ENCODE peak calls at places on chromosomes 4 and X, in eight cellular contexts. T, Z, L, E, A, O, W and C are unnamed samples. For H3K4me1, the result is how much of the 10 kb centered on the place peaks cover.

GRCh38 chrX:47240619-47241018 is 7.8 kb downstream of the USP11 start:
- DNase-seq in T (no peak), Z (no peak), L (no peak), E (no peak), A (no peak), O (no peak), W (no peak), C (no peak)

GRCh38 chrX:23945206-23945605 is 37.4 kb downstream of the CXorf58 start:
- DNase-seq in T (no peak), Z (no peak), L (no peak), E (no peak), A (no peak), O (no peak), W (no peak), C (no peak)

GRCh38 chrX:34470507-34470906 is 186.6 kb downstream of the TMEM47 start:
- DNase-seq in T (no peak), Z (no peak), L (no peak), E (no peak), A (no peak), O (no peak), W (no peak), C (no peak)

GRCh38 chr4:182766851-182767250 is 150.3 kb downstream of the DCTD start:
- DNase-seq in T (no peak), Z (no peak), L (no peak), E (no peak), A (no peak), O (no peak), W (no peak), C (no peak)

GRCh38 chrX:97332963-97333362 is 449.3 kb downstream of the RPA4 start:
- DNase-seq in T (no peak), Z (no peak), L (no peak), E (no peak), A (no peak), O (peak), W (no peak), C (no peak)

GRCh38 chr4:7721984-7722551 is 217.6 kb downstream of the AFAP1 start:
- DNase-seq in T (no peak), Z (no peak), L (no peak), E (no peak), A (no peak), O (no peak), W (no peak), C (no peak)

GRCh38 chrX:110146521-110146920 is 143.6 kb downstream of the TMEM164 start:
- DNase-seq in T (peak), Z (peak), L (no peak), E (no peak), A (peak), O (peak), W (peak), C (peak)

GRCh38 chrX:129843209-129843458 is 552 bp downstream of the ZDHHC9 start:
- DNase-seq in T (peak), Z (no peak), L (no peak), E (no peak), A (no peak), O (no peak), W (no peak), C (no peak)

GRCh38 chr4:22500831-22501714 is 14.8 kb downstream of the ADGRA3 start:
- DNase-seq in T (peak), Z (peak), L (no peak), E (peak), A (no peak), O (no peak), W (no peak), C (no peak)

GRCh38 chrX:20350598-20350997 is 83.9 kb upstream of the RPS6KA3 start:
- DNase-seq in T (no peak), Z (no peak), L (no peak), E (no peak), A (no peak), O (no peak), W (no peak), C (no peak)

GRCh38 chrX:19593684-19594083 is 78.4 kb upstream of the MAP3K15 start:
- DNase-seq in T (peak), Z (peak), L (no peak), E (no peak), A (no peak), O (peak), W (no peak), C (no peak)

GRCh38 chrX:24229967-24230366 is 80.4 kb downstream of the ZFX start:
- DNase-seq in T (no peak), Z (no peak), L (no peak), E (no peak), A (peak), O (no peak), W (no peak), C (no peak)

GRCh38 chr4:92339671-92340070 is 35.9 kb downstream of the GRID2 start:
- DNase-seq in T (no peak), Z (no peak), L (no peak), E (no peak), A (no peak), O (no peak), W (no peak), C (no peak)

GRCh38 chrX:132623307-132623706 is 134.5 kb upstream of the MBNL3 start:
- DNase-seq in T (no peak), Z (no peak), L (no peak), E (no peak), A (no peak), O (no peak), W (no peak), C (no peak)

GRCh38 chr4:188986271-188986689 is 847.0 kb downstream of the TRIML1 start:
- DNase-seq in T (no peak), Z (no peak), L (no peak), E (no peak), A (no peak), O (no peak), W (no peak), C (no peak)

GRCh38 chrX:15107367-15107988 is 162.4 kb downstream of the ASB9 start:
- DNase-seq in T (no peak), Z (no peak), L (no peak), E (no peak), A (no peak), O (no peak), W (no peak), C (no peak)

GRCh38 chr4:21451032-21451431 is 497.5 kb downstream of the KCNIP4 start:
- DNase-seq in T (no peak), Z (no peak), L (no peak), E (no peak), A (no peak), O (no peak), W (no peak), C (no peak)

GRCh38 chrX:136146614-136147319 is 566 bp upstream of the FHL1 start:
- DNase-seq in T (peak), Z (no peak), L (no peak), E (no peak), A (peak), O (peak), W (no peak), C (no peak)

GRCh38 chr4:7427326-7428260 is 7.1 kb downstream of the PSAPL1 start:
- DNase-seq in T (no peak), Z (no peak), L (peak), E (no peak), A (peak), O (no peak), W (peak), C (no peak)

GRCh38 chrX:154717824-154718223 is 33.1 kb downstream of the GAB3 start:
- DNase-seq in T (no peak), Z (no peak), L (no peak), E (no peak), A (no peak), O (no peak), W (no peak), C (no peak)

GRCh38 chr4:143097751-143098150 is 87.0 kb upstream of the USP38 start:
- DNase-seq in T (no peak), Z (no peak), L (no peak), E (no peak), A (no peak), O (no peak), W (no peak), C (peak)

GRCh38 chr4:10157478-10158354 is 41.1 kb upstream of the WDR1 start:
- DNase-seq in T (peak), Z (peak), L (peak), E (peak), A (peak), O (peak), W (peak), C (peak)

GRCh38 chrX:40947276-40947675 is 138.0 kb upstream of the USP9X start:
- DNase-seq in T (peak), Z (no peak), L (no peak), E (no peak), A (no peak), O (no peak), W (no peak), C (no peak)

GRCh38 chr4:57095956-57096355 is 14.2 kb downstream of the IGFBP7 start:
- DNase-seq in T (no peak), Z (no peak), L (no peak), E (no peak), A (no peak), O (no peak), W (no peak), C (no peak)

GRCh38 chr4:97978791-97979488 is 164.3 kb downstream of the STPG2 start:
- DNase-seq in T (no peak), Z (no peak), L (no peak), E (no peak), A (no peak), O (no peak), W (no peak), C (no peak)

GRCh38 chrX:115591856-115592842 is 31.2 kb downstream of the PLS3 start:
- DNase-seq in T (no peak), Z (no peak), L (no peak), E (no peak), A (no peak), O (no peak), W (no peak), C (no peak)

GRCh38 chrX:55161581-55161980 is 58.6 kb upstream of the PAGE5 start:
- DNase-seq in T (no peak), Z (peak), L (no peak), E (no peak), A (no peak), O (no peak), W (no peak), C (no peak)

GRCh38 chrX:11254417-11255109 is 38.6 kb upstream of the AMELX start:
- DNase-seq in T (peak), Z (no peak), L (no peak), E (no peak), A (no peak), O (peak), W (peak), C (no peak)

GRCh38 chr4:114383721-114384120 is 214.9 kb upstream of the UGT8 start:
- DNase-seq in T (no peak), Z (no peak), L (no peak), E (no peak), A (no peak), O (no peak), W (no peak), C (no peak)

GRCh38 chr4:60133414-60133813 is 1066.7 kb upstream of the ADGRL3 start:
- DNase-seq in T (no peak), Z (no peak), L (no peak), E (no peak), A (no peak), O (no peak), W (no peak), C (no peak)

GRCh38 chrX:100353326-100353725 is 56.7 kb downstream of the PCDH19 start:
- DNase-seq in T (no peak), Z (no peak), L (no peak), E (no peak), A (no peak), O (no peak), W (no peak), C (no peak)

GRCh38 chrX:154434394-154435168 is 2.4 kb upstream of the GDI1 start:
- DNase-seq in T (no peak), Z (no peak), L (no peak), E (no peak), A (no peak), O (no peak), W (no peak), C (no peak)

GRCh38 chrX:21770631-21771321 is 12.9 kb upstream of the SMPX start:
- DNase-seq in T (peak), Z (peak), L (no peak), E (no peak), A (no peak), O (no peak), W (peak), C (no peak)

GRCh38 chr4:178941975-178942374 is 1499.7 kb upstream of the AGA start:
- DNase-seq in T (no peak), Z (no peak), L (no peak), E (no peak), A (no peak), O (no peak), W (no peak), C (no peak)

GRCh38 chr4:87949961-87950360 is 25.6 kb upstream of the SPP1 start:
- DNase-seq in T (no peak), Z (peak), L (no peak), E (no peak), A (no peak), O (no peak), W (no peak), C (no peak)

GRCh38 chr4:87953776-87954175 is 21.7 kb upstream of the SPP1 start:
- DNase-seq in T (no peak), Z (no peak), L (no peak), E (no peak), A (no peak), O (no peak), W (no peak), C (no peak)

GRCh38 chr4:87946766-87947165 is 28.7 kb upstream of the SPP1 start:
- DNase-seq in T (no peak), Z (no peak), L (no peak), E (no peak), A (no peak), O (no peak), W (no peak), C (no peak)

GRCh38 chr4:87947381-87948160 is 27.9 kb upstream of the SPP1 start:
- DNase-seq in T (no peak), Z (no peak), L (no peak), E (no peak), A (no peak), O (no peak), W (no peak), C (no peak)

DNA sequence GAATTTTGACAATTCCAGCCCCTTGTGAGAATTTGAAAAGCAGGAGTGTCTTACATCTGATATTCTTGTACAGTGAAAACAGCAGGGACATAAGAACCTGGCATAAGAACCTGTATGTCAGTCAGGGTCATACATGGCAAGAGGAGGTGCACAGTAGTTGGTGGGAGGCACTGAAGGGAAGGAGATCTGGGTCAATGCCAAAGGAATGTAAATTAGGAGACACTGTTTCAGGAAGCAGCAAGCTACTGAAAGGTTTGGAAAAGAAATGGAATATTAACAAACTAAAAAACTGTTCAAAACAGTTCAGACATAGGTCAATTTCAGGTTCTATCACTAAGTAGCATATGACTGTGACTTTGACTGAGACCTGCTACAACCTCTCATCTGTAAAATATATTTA is 25.0 kb upstream of the SPP1 start:
- DNase-seq in T (no peak), Z (no peak), L (no peak), E (no peak), A (no peak), O (no peak), W (no peak), C (no peak)
- H3K4me1 ChIP-seq in T (under half), Z (under half), L (under half), E (under half), A (under half), O (under half), W (under half), C (under half)

GRCh38 chr4:83582289-83582756 is 46.4 kb downstream of the GPAT3 start:
- DNase-seq in T (peak), Z (no peak), L (no peak), E (no peak), A (peak), O (no peak), W (peak), C (peak)

GRCh38 chr4:83585982-83586508 is 50.1 kb downstream of the GPAT3 start:
- DNase-seq in T (no peak), Z (no peak), L (no peak), E (no peak), A (no peak), O (no peak), W (no peak), C (no peak)

GRCh38 chr4:83581411-83582288 is 45.7 kb downstream of the GPAT3 start:
- DNase-seq in T (peak), Z (no peak), L (no peak), E (peak), A (no peak), O (no peak), W (no peak), C (no peak)
- H3K27ac ChIP-seq in T (peak), Z (no peak), L (peak), E (no peak), A (peak), O (no peak), W (no peak), C (no peak)

GRCh38 chrX:133706890-133707289 is 278.5 kb downstream of the GPC3 start:
- DNase-seq in T (no peak), Z (no peak), L (no peak), E (no peak), A (no peak), O (no peak), W (no peak), C (no peak)
- H3K4me1 ChIP-seq in T (under half), Z (under half), L (under half), E (under half), A (under half), O (under half), W (under half), C (under half)

GRCh38 chr4:828641-829271 is 2.8 kb upstream of the CPLX1 start:
- DNase-seq in T (no peak), Z (peak), L (no peak), E (no peak), A (peak), O (no peak), W (peak), C (no peak)
- H3K27ac ChIP-seq in T (no peak), Z (no peak), L (peak), E (no peak), A (no peak), O (no peak), W (no peak), C (no peak)

GRCh38 chr4:105558277-105558676 is 5.9 kb downstream of the ARHGEF38 start:
- DNase-seq in T (no peak), Z (no peak), L (no peak), E (no peak), A (no peak), O (no peak), W (no peak), C (no peak)
- H3K4me1 ChIP-seq in T (under half), Z (under half), L (under half), E (under half), A (under half), O (under half), W (under half), C (under half)

GRCh38 chr4:72375050-72375736 is 193.8 kb downstream of the ADAMTS3 start:
- DNase-seq in T (no peak), Z (peak), L (no peak), E (no peak), A (no peak), O (no peak), W (no peak), C (no peak)

GRCh38 chr4:72376901-72377300 is 192.1 kb downstream of the ADAMTS3 start:
- DNase-seq in T (no peak), Z (no peak), L (no peak), E (no peak), A (no peak), O (no peak), W (no peak), C (no peak)

GRCh38 chr4:72377491-72378194 is 191.4 kb downstream of the ADAMTS3 start:
- DNase-seq in T (no peak), Z (no peak), L (no peak), E (no peak), A (no peak), O (no peak), W (no peak), C (no peak)

GRCh38 chr4:72378901-72379300 is 190.1 kb downstream of the ADAMTS3 start:
- DNase-seq in T (no peak), Z (no peak), L (no peak), E (no peak), A (no peak), O (no peak), W (no peak), C (no peak)

DNA sequence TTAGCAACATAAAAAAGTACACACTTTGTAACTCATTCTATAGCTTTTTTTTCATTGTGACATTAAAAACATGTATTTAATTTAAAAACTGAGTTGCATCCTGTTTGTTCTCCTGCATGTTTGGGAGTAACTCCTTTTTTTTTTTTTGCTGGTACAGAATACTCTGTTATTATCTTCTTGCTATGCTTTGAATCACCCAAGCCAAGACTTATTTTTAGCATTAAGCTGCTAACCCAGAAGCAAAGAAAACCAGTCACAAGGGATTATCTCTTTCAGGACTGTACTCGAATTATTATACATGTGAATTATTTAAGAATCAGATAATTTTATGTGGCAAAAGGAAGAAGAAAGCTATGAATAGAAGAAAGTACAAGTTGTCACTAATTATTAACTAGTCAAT is 194.9 kb downstream of the ADAMTS3 start:
- DNase-seq in T (no peak), Z (no peak), L (no peak), E (no peak), A (no peak), O (no peak), W (no peak), C (no peak)
- H3K27ac ChIP-seq in T (no peak), Z (no peak), L (no peak), E (no peak), A (no peak), O (no peak), W (no peak), C (no peak)

GRCh38 chrX:2710041-2710471 is 19.0 kb downstream of the CD99 start:
- DNase-seq in T (peak), Z (peak), L (no peak), E (no peak), A (no peak), O (no peak), W (no peak), C (no peak)
- H3K4me1 ChIP-seq in T (under half), Z (half or more), L (under half), E (under half), A (half or more), O (under half), W (under half), C (under half)

GRCh38 chrX:63917296-63917695 is 132.3 kb upstream of the ARHGEF9 start:
- DNase-seq in T (no peak), Z (no peak), L (no peak), E (no peak), A (no peak), O (no peak), W (no peak), C (no peak)

GRCh38 chrX:63918611-63919010 is 133.6 kb upstream of the ARHGEF9 start:
- DNase-seq in T (no peak), Z (no peak), L (no peak), E (no peak), A (no peak), O (peak), W (no peak), C (no peak)

GRCh38 chrX:63922221-63922620 is 137.2 kb upstream of the ARHGEF9 start:
- DNase-seq in T (no peak), Z (no peak), L (no peak), E (no peak), A (no peak), O (no peak), W (no peak), C (no peak)

GRCh38 chrX:63920875-63921274 is 135.9 kb upstream of the ARHGEF9 start:
- DNase-seq in T (no peak), Z (no peak), L (no peak), E (no peak), A (no peak), O (no peak), W (no peak), C (no peak)

GRCh38 chrX:63919081-63919480 is 134.1 kb upstream of the ARHGEF9 start:
- DNase-seq in T (no peak), Z (no peak), L (no peak), E (no peak), A (no peak), O (no peak), W (no peak), C (no peak)
- H3K27ac ChIP-seq in T (no peak), Z (no peak), L (no peak), E (no peak), A (no peak), O (no peak), W (no peak), C (no peak)

DNA sequence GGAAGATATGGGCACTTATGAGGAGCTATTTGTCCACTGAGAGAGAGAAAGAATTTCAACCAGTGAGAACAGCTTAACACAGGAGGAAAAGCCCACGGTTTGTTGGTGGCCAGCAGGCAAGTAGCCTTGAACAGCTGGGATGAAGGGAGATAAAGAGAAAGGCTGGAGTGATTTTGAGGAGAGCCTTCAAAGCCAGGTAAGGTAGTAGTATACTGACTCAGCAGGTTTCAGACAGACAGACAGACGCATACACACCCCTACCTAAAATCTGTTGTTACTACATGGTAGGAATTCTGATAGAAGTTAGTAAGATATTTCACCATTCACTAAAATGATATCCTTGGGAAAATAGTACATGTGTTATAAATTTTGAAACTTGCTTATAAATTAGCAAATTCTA is 60.5 kb downstream of the SEC24D start:
- DNase-seq in T (no peak), Z (no peak), L (no peak), E (no peak), A (no peak), O (no peak), W (no peak), C (no peak)
- H3K4me1 ChIP-seq in T (under half), Z (under half), L (under half), E (under half), A (half or more), O (half or more), W (under half), C (under half)